ENCODE peak calls at places on chromosome 2, in nine cellular contexts. K is 8988T; A is activated CD8-positive, alpha-beta memory T cell treated with anti-CD3 and anti-CD28 coated beads for 4 hours; W is H9; R is hippocampal formation; F is SK-N-SH; M is head of caudate nucleus; H is stimulated activated CD8-positive, alpha-beta memory T cell treated with anti-CD3 and anti-CD28 coated beads, Interleukin-4, amount 100 ng/mL, for 1 hour; E is T-helper 2 cell. S is an unnamed sample.

GRCh38 chr2:12463189-12463588 is 253.5 kb upstream of the TRIB2 start:
- DNase-seq in H (no peak), M (no peak), E (no peak), F (no peak), R (no peak), K (no peak), A (no peak), W (no peak), S (no peak)

GRCh38 chr2:177467646-177468045 is 75.1 kb downstream of the AGPS start:
- DNase-seq in H (no peak), F (no peak), A (no peak), K (no peak), E (no peak), M (no peak), R (no peak), W (no peak), S (no peak)

GRCh38 chr2:112812318-112813042 is 24.1 kb downstream of the IL1B start:
- DNase-seq in E (no peak), F (no peak), K (no peak), R (no peak), H (no peak), M (no peak), A (no peak), W (no peak), S (no peak)

GRCh38 chr2:238596571-238597551 is 170.1 kb downstream of the ASB1 start:
- DNase-seq in M (no peak), W (no peak), K (peak), E (no peak), A (no peak), F (no peak), H (no peak), R (no peak), S (no peak)

GRCh38 chr2:74850816-74851566 is 17.1 kb downstream of the HK2 start:
- DNase-seq in E (no peak), M (no peak), A (no peak), W (no peak), R (no peak), F (no peak), H (no peak), K (no peak), S (no peak)

GRCh38 chr2:195824478-195824877 is 167.5 kb downstream of the SLC39A10 start:
- DNase-seq in W (no peak), R (no peak), H (no peak), A (no peak), M (no peak), K (no peak), F (no peak), E (no peak), S (no peak)

GRCh38 chr2:105836840-105837692 is 92.4 kb downstream of the NCK2 start:
- DNase-seq in R (no peak), F (no peak), E (no peak), M (no peak), K (no peak), A (no peak), W (no peak), H (no peak), S (no peak)

GRCh38 chr2:47201224-47201623 is 46.1 kb upstream of the STPG4 start:
- DNase-seq in K (no peak), H (no peak), F (no peak), M (no peak), R (no peak), E (no peak), W (no peak), A (no peak), S (no peak)

GRCh38 chr2:160207804-160208661 is 8.0 kb upstream of the ITGB6 start:
- DNase-seq in W (no peak), K (peak), M (no peak), F (peak), E (no peak), A (no peak), H (no peak), R (no peak), S (no peak)

S was measured in GM23338.